ENCODE peak calls at places on chromosomes 13 and 19, in eight cellular contexts. F is heart right ventricle; T is cardiac muscle cell; L is substantia nigra; D is stimulated activated CD4-positive, alpha-beta T cell treated with anti-CD3 and anti-CD28 coated beads, Interleukin-4, amount 100 ng/mL, for 24 hours; W is progenitor cell of endocrine pancreas; K is RCC 7860; S is non-pigmented ciliary epithelial cell. B is an unnamed sample.

GRCh38 chr13:50529154-50529882 is 314.2 kb downstream of the DLEU7 start:
- DNase-seq in F (peak), T (peak), L (peak), D (peak), W (no peak), K (peak), S (peak), B (no peak)

GRCh38 chr13:103386341-103386740 is 320.1 kb upstream of the SLC10A2 start:
- DNase-seq in F (no peak), T (peak), L (no peak), D (no peak), W (no peak), K (peak), S (peak), B (no peak)

GRCh38 chr19:14476663-14477401 is 1.7 kb upstream of the PTGER1 start:
- DNase-seq in F (no peak), T (peak), L (no peak), D (peak), W (no peak), K (no peak), S (peak), B (peak)

GRCh38 chr19:2761876-2762782 is 20.9 kb downstream of the SGTA start:
- DNase-seq in F (no peak), T (no peak), L (no peak), D (no peak), W (no peak), K (no peak), S (no peak), B (no peak)

GRCh38 chr13:24184265-24184841 is 23.8 kb downstream of the SPATA13 start:
- DNase-seq in F (no peak), T (no peak), L (no peak), D (no peak), W (no peak), K (peak), S (no peak), B (no peak)

GRCh38 chr19:14769201-14769600 is 9.2 kb downstream of the ADGRE2 start:
- DNase-seq in F (no peak), T (no peak), L (no peak), D (no peak), W (no peak), K (no peak), S (no peak), B (no peak)

GRCh38 chr19:3483226-3483628 is at the start of gene SMIM44:
- DNase-seq in F (no peak), T (no peak), L (no peak), D (no peak), W (no peak), K (no peak), S (no peak), B (no peak)

GRCh38 chr19:19480688-19481087 is 34.7 kb downstream of the TSSK6 start:
- DNase-seq in F (no peak), T (no peak), L (no peak), D (no peak), W (no peak), K (no peak), S (no peak), B (no peak)

GRCh38 chr13:43905435-43906031 is 25.8 kb downstream of the LACC1 start:
- DNase-seq in F (no peak), T (peak), L (no peak), D (peak), W (no peak), K (peak), S (no peak), B (peak)

GRCh38 chr13:51643114-51643881 is 59.0 kb downstream of the WDFY2 start:
- DNase-seq in F (no peak), T (no peak), L (no peak), D (no peak), W (no peak), K (peak), S (peak), B (no peak)

GRCh38 chr19:38733493-38734175 is 10.6 kb downstream of the CAPN12 start:
- DNase-seq in F (peak), T (no peak), L (no peak), D (no peak), W (no peak), K (peak), S (no peak), B (no peak)

GRCh38 chr19:16527971-16528521 is 14.2 kb downstream of the CHERP start:
- DNase-seq in F (no peak), T (peak), L (no peak), D (peak), W (no peak), K (no peak), S (no peak), B (peak)

GRCh38 chr13:47858678-47859050 is 142.4 kb downstream of the SUCLA2 start:
- DNase-seq in F (no peak), T (no peak), L (no peak), D (no peak), W (no peak), K (peak), S (peak), B (no peak)

GRCh38 chr13:89784161-89784809 is 1563.2 kb upstream of the MIR17HG start:
- DNase-seq in F (no peak), T (no peak), L (no peak), D (no peak), W (no peak), K (no peak), S (no peak), B (no peak)

GRCh38 chr13:72205773-72206172 is 338.8 kb upstream of the DACH1 start:
- DNase-seq in F (no peak), T (no peak), L (no peak), D (no peak), W (no peak), K (peak), S (no peak), B (no peak)

GRCh38 chr13:37448072-37448471 is 150.5 kb downstream of the POSTN start:
- DNase-seq in F (no peak), T (no peak), L (no peak), D (no peak), W (no peak), K (no peak), S (no peak), B (no peak)

GRCh38 chr13:95784161-95784880 is 107.4 kb downstream of the DNAJC3 start:
- DNase-seq in F (no peak), T (no peak), L (no peak), D (no peak), W (no peak), K (peak), S (peak), B (no peak)

GRCh38 chr13:50396001-50396400 is 380.8 kb downstream of the KCNRG start:
- DNase-seq in F (no peak), T (no peak), L (no peak), D (no peak), W (no peak), K (no peak), S (no peak), B (no peak)

GRCh38 chr19:16018801-16019551 is 57.3 kb upstream of the TPM4 start:
- DNase-seq in F (no peak), T (no peak), L (no peak), D (no peak), W (no peak), K (no peak), S (no peak), B (no peak)

GRCh38 chr13:85724554-85725432 is 74.4 kb downstream of the SLITRK6 start:
- DNase-seq in F (no peak), T (no peak), L (no peak), D (no peak), W (no peak), K (no peak), S (no peak), B (no peak)

GRCh38 chr13:111219306-111219705 is 101.1 kb upstream of the TEX29 start:
- DNase-seq in F (no peak), T (no peak), L (no peak), D (no peak), W (no peak), K (no peak), S (peak), B (no peak)

GRCh38 chr19:18203408-18203862 is 407 bp downstream of the RAB3A start:
- DNase-seq in F (peak), T (no peak), L (no peak), D (peak), W (no peak), K (no peak), S (no peak), B (no peak)

GRCh38 chr13:114119196-114119595 is 13.2 kb downstream of the RASA3 start:
- DNase-seq in F (no peak), T (peak), L (no peak), D (no peak), W (no peak), K (peak), S (peak), B (no peak)

GRCh38 chr13:86601351-86601750 is 802.1 kb upstream of the SLITRK6 start:
- DNase-seq in F (no peak), T (no peak), L (no peak), D (no peak), W (no peak), K (peak), S (no peak), B (no peak)

GRCh38 chr19:28843771-28844492 is 369.0 kb downstream of the UQCRFS1 start:
- DNase-seq in F (no peak), T (no peak), L (no peak), D (no peak), W (no peak), K (peak), S (no peak), B (no peak)

GRCh38 chr13:113545455-113545930 is 39.1 kb upstream of the TFDP1 start:
- DNase-seq in F (no peak), T (no peak), L (no peak), D (no peak), W (no peak), K (no peak), S (no peak), B (no peak)

GRCh38 chr19:28074773-28075172 is 1138.2 kb downstream of the UQCRFS1 start:
- DNase-seq in F (no peak), T (no peak), L (no peak), D (no peak), W (no peak), K (peak), S (no peak), B (no peak)

GRCh38 chr19:39341122-39341719 is 1.0 kb upstream of the SAMD4B start:
- DNase-seq in F (peak), T (peak), L (no peak), D (peak), W (peak), K (no peak), S (no peak), B (no peak)

GRCh38 chr13:37526710-37527446 is 71.7 kb downstream of the POSTN start:
- DNase-seq in F (no peak), T (no peak), L (no peak), D (no peak), W (no peak), K (no peak), S (no peak), B (no peak)

GRCh38 chr19:10419646-10420443 is 493 bp upstream of the PDE4A start:
- DNase-seq in F (no peak), T (peak), L (no peak), D (peak), W (no peak), K (no peak), S (no peak), B (peak)

GRCh38 chr19:16457195-16457953 is 14.4 kb downstream of the EPS15L1 start:
- DNase-seq in F (peak), T (peak), L (no peak), D (peak), W (no peak), K (peak), S (no peak), B (no peak)

GRCh38 chr13:26255717-26256277 is 1.9 kb downstream of the CDK8 start:
- DNase-seq in F (no peak), T (peak), L (no peak), D (no peak), W (no peak), K (no peak), S (no peak), B (no peak)

GRCh38 chr19:41870401-41870873 is 6.6 kb upstream of the CD79A start:
- DNase-seq in F (no peak), T (no peak), L (no peak), D (no peak), W (no peak), K (peak), S (no peak), B (no peak)

GRCh38 chr19:6249296-6249695 is 30.5 kb downstream of the MLLT1 start:
- DNase-seq in F (no peak), T (no peak), L (peak), D (no peak), W (no peak), K (no peak), S (no peak), B (no peak)

GRCh38 chr13:80400834-80401450 is 60.0 kb upstream of the SPRY2 start:
- DNase-seq in F (no peak), T (no peak), L (no peak), D (no peak), W (no peak), K (no peak), S (no peak), B (no peak)

GRCh38 chr19:46350758-46351159 is 3.9 kb downstream of the PPP5C start:
- DNase-seq in F (no peak), T (no peak), L (no peak), D (peak), W (no peak), K (no peak), S (no peak), B (no peak)

GRCh38 chr13:81058211-81058915 is 717.4 kb upstream of the SPRY2 start:
- DNase-seq in F (no peak), T (no peak), L (no peak), D (no peak), W (no peak), K (no peak), S (no peak), B (no peak)

B was measured in central memory CD4-positive, alpha-beta T cell.